ENCODE peak calls at places on chromosomes 6 and 20, in ten cellular contexts. W is adrenal gland; Y is HT-29; R is hepatocyte; Z is stimulated activated CD8-positive, alpha-beta memory T cell treated with anti-CD3 and anti-CD28 coated beads, Interleukin-15, amount 100 ng/mL, for 1 hour; L is GOT3; I is stimulated activated CD4-positive, alpha-beta T cell treated with anti-CD3 and anti-CD28 coated beads, Interleukin-15, amount 100 ng/mL, for 48 hours; S is HEK293T; O is NCI-H2081; N is kidney tubule cell. F is an unnamed sample.
A peak's percentile ranks its signal among the peaks of the same experiment; 100 is the strongest.

GRCh38 chr6:52953911-52954839 is 40.9 kb downstream of the GSTA4 start:
- DNase-seq in S (no peak), Z (no peak), L (no peak), I (no peak), W (no peak), O (no peak), N (peak; percentile 21), R (no peak), Y (no peak), F (no peak)

GRCh38 chr6:150290429-150290828 is 78.4 kb upstream of the IYD start:
- DNase-seq in N (peak; percentile 81), Y (no peak), W (no peak), O (no peak), L (no peak), I (no peak), R (peak; percentile 54), S (no peak), Z (no peak), F (no peak)

GRCh38 chr20:59819496-59820203 is 113.8 kb downstream of the SYCP2 start:
- DNase-seq in S (no peak), O (no peak), R (no peak), W (peak; percentile 27), Y (no peak), N (no peak), Z (no peak), I (no peak), L (no peak), F (no peak)

GRCh38 chr20:12575352-12576095 is 433.2 kb upstream of the SPTLC3 start:
- DNase-seq in Z (no peak), L (no peak), R (peak; percentile 68), O (no peak), N (no peak), Y (no peak), S (no peak), W (peak; percentile 56), I (no peak), F (no peak)

GRCh38 chr6:80967618-80968017 is 784.9 kb downstream of the TENT5A start:
- DNase-seq in W (no peak), O (no peak), R (no peak), I (no peak), Z (no peak), S (no peak), Y (no peak), L (no peak), N (no peak), F (no peak)

GRCh38 chr20:50475879-50476292 is 34.3 kb upstream of the PTPN1 start:
- DNase-seq in I (no peak), Y (peak; percentile 64), N (peak; percentile 62), W (peak; percentile 87), Z (no peak), L (no peak), O (no peak), S (no peak), R (no peak), F (no peak)

GRCh38 chr6:106747139-106747538 is 117.8 kb downstream of the QRSL1 start:
- DNase-seq in O (no peak), R (no peak), Y (no peak), S (no peak), I (no peak), Z (no peak), N (peak; percentile 53), L (no peak), W (no peak), F (no peak)

GRCh38 chr6:15399651-15400470 is 154.0 kb downstream of the JARID2 start:
- DNase-seq in I (no peak), N (peak; percentile 32), O (peak; percentile 50), W (peak; percentile 95), S (peak; percentile 57), Z (no peak), Y (peak; percentile 33), L (no peak), R (peak; percentile 75), F (no peak)

GRCh38 chr6:33207569-33208088 is 671 bp upstream of the RING1 start:
- DNase-seq in L (no peak), S (peak; percentile 32), Z (no peak), I (no peak), W (peak; percentile 80), R (peak; percentile 80), N (peak; percentile 49), Y (peak; percentile 62), O (no peak), F (no peak)

GRCh38 chr6:37155394-37156312 is 14.3 kb upstream of the PIM1 start:
- DNase-seq in O (no peak), L (no peak), W (no peak), R (peak; percentile 26), S (no peak), Z (no peak), Y (no peak), I (peak; percentile 65), N (peak; percentile 57), F (no peak)

GRCh38 chr6:81939774-81940165 is 187.3 kb upstream of the TENT5A start:
- DNase-seq in S (no peak), R (no peak), I (no peak), O (no peak), W (no peak), Y (no peak), N (peak; percentile 7), L (no peak), Z (no peak), F (no peak)

GRCh38 chr6:15596241-15596896 is 66.5 kb downstream of the DTNBP1 start:
- DNase-seq in Y (no peak), L (no peak), O (no peak), I (no peak), Z (no peak), S (no peak), N (no peak), W (no peak), R (no peak), F (no peak)

GRCh38 chr20:48605364-48606116 is 222.3 kb downstream of the PREX1 start:
- DNase-seq in S (no peak), Z (no peak), I (no peak), O (no peak), L (no peak), Y (no peak), W (no peak), R (no peak), N (no peak), F (no peak)

GRCh38 chr6:13012977-13013680 is 296.6 kb downstream of the PHACTR1 start:
- DNase-seq in Y (no peak), S (peak; percentile 26), Z (no peak), L (no peak), I (no peak), R (peak; percentile 13), W (peak; percentile 55), N (no peak), O (no peak), F (no peak)

GRCh38 chr20:62059926-62060630 is 5.6 kb downstream of the TAF4 start:
- DNase-seq in I (no peak), Z (no peak), N (no peak), Y (no peak), W (peak; percentile 35), L (no peak), O (no peak), R (no peak), S (no peak), F (no peak)

GRCh38 chr20:5510446-5510845 is 193.7 kb upstream of the PROKR2 start:
- DNase-seq in R (no peak), L (no peak), N (no peak), I (no peak), W (no peak), Y (no peak), O (no peak), Z (no peak), S (no peak), F (no peak)

GRCh38 chr6:15893556-15894253 is 230.9 kb upstream of the DTNBP1 start:
- DNase-seq in W (no peak), O (peak; percentile 10), S (peak; percentile 19), Y (peak; percentile 82), L (no peak), R (peak; percentile 32), I (no peak), Z (no peak), N (peak; percentile 39), F (no peak)

GRCh38 chr6:17705428-17705777 is 1.3 kb downstream of the NUP153 start:
- DNase-seq in S (peak; percentile 44), Y (peak; percentile 55), L (no peak), W (peak; percentile 74), R (peak; percentile 51), Z (no peak), N (peak; percentile 78), I (no peak), O (peak; percentile 2), F (peak; percentile 73)

GRCh38 chr6:167226791-167227190 is 64.3 kb upstream of the UNC93A start:
- DNase-seq in N (no peak), L (no peak), S (no peak), O (no peak), Z (no peak), W (no peak), I (no peak), Y (no peak), R (no peak), F (no peak)

GRCh38 chr6:6314601-6315000 is 5.9 kb downstream of the F13A1 start:
- DNase-seq in Y (no peak), N (no peak), Z (no peak), L (no peak), R (no peak), O (no peak), S (no peak), W (no peak), I (no peak), F (no peak)

GRCh38 chr6:10970731-10971130 is 73.4 kb downstream of the ELOVL2 start:
- DNase-seq in S (no peak), I (no peak), Z (no peak), Y (no peak), O (no peak), N (no peak), R (no peak), L (no peak), W (no peak), F (no peak)

GRCh38 chr6:2853766-2854393 is 12.2 kb upstream of the SERPINB1 start:
- DNase-seq in S (peak; percentile 56), L (peak; percentile 40), I (peak; percentile 84), N (peak; percentile 94), R (peak; percentile 62), Z (peak; percentile 61), Y (peak; percentile 71), W (peak; percentile 92), O (no peak), F (peak; percentile 93)

GRCh38 chr6:135305684-135306083 is 124.6 kb downstream of the MYB start:
- DNase-seq in Y (no peak), I (no peak), R (no peak), L (no peak), O (no peak), W (no peak), N (no peak), Z (no peak), S (no peak), F (no peak)

GRCh38 chr20:41316602-41317535 is 662 bp downstream of the ZHX3 start:
- DNase-seq in N (peak; percentile 84), Z (peak; percentile 63), I (peak; percentile 55), S (peak; percentile 83), W (peak; percentile 81), O (peak; percentile 61), L (peak; percentile 36), R (peak; percentile 81), Y (peak; percentile 53), F (peak; percentile 46)

GRCh38 chr20:2816030-2816582 is at the start of gene TMEM239:
- DNase-seq in S (no peak), Y (no peak), W (peak; percentile 20), L (no peak), N (no peak), O (no peak), R (no peak), I (no peak), Z (no peak), F (no peak)

GRCh38 chr6:169997187-169997929 is 245.9 kb downstream of the ERMARD start:
- DNase-seq in L (no peak), R (no peak), O (no peak), Z (no peak), S (no peak), N (peak; percentile 28), Y (no peak), W (peak; percentile 50), I (no peak), F (no peak)

GRCh38 chr6:167826230-167827061 is at the start of gene AFDN:
- DNase-seq in Z (peak; percentile 22), Y (peak; percentile 61), L (peak; percentile 19), R (peak; percentile 93), W (peak; percentile 81), I (peak; percentile 26), N (peak; percentile 81), S (peak; percentile 87), O (peak; percentile 21), F (peak; percentile 4)

GRCh38 chr20:58044286-58044685 is 184.2 kb downstream of the ANKRD60 start:
- DNase-seq in Y (no peak), N (no peak), R (no peak), S (no peak), O (no peak), L (no peak), W (peak; percentile 40), I (no peak), Z (no peak), F (no peak)

F was measured in SW 1271.